ENCODE peak calls at places on chromosomes 16 and 17, in eight cellular contexts. E is fibroblast of the aortic adventitia; N is bronchial epithelial cell; S is CD8-positive, alpha-beta memory T cell; H is GM12878; D is SJCRH30; L is astrocyte of the cerebellum; Q is AG04450. U is an unnamed sample.

GRCh38 chr16:22216191-22216831 is 10.2 kb downstream of the EEF2K start:
- DNase-seq in L (no peak), Q (no peak), H (no peak), N (no peak), D (no peak), E (peak; percentile 52), S (no peak), U (no peak)

GRCh38 chr17:65554568-65555223 is 6.8 kb downstream of the AXIN2 start:
- DNase-seq in S (no peak), D (no peak), E (peak; percentile 60), L (no peak), N (no peak), Q (no peak), H (no peak), U (no peak)

GRCh38 chr16:48523415-48524204 is 86.4 kb downstream of the N4BP1 start:
- DNase-seq in L (no peak), S (no peak), E (no peak), Q (no peak), N (no peak), H (no peak), D (no peak), U (no peak)

GRCh38 chr16:77944631-77945030 is 77.7 kb upstream of the CLEC3A start:
- DNase-seq in D (no peak), E (no peak), Q (no peak), H (no peak), N (no peak), L (no peak), S (no peak), U (no peak)

GRCh38 chr16:80778707-80779106 is 25.7 kb downstream of the CDYL2 start:
- DNase-seq in E (no peak), L (no peak), H (no peak), S (no peak), N (no peak), Q (no peak), D (no peak), U (no peak)

GRCh38 chr17:15914400-15915165 is 30.3 kb upstream of the ADORA2B start:
- DNase-seq in S (no peak), E (peak; percentile 60), Q (no peak), N (peak; percentile 67), D (no peak), L (no peak), H (no peak), U (no peak)

GRCh38 chr16:30710971-30711370 is 12.0 kb downstream of the SRCAP start:
- DNase-seq in D (no peak), E (no peak), Q (no peak), H (no peak), N (no peak), S (no peak), L (no peak), U (no peak)

GRCh38 chr17:17792551-17793377 is 44.0 kb downstream of the SREBF1 start:
- DNase-seq in L (peak; percentile 45), S (peak; percentile 74), Q (no peak), H (no peak), D (no peak), E (peak; percentile 60), N (peak; percentile 30), U (peak; percentile 63)

GRCh38 chr16:9323170-9323569 is 231.7 kb downstream of the HAPSTR1 start:
- DNase-seq in N (peak; percentile 20), D (no peak), E (no peak), H (no peak), L (no peak), S (no peak), Q (no peak), U (no peak)

GRCh38 chr16:84052071-84052622 is 9.6 kb upstream of the SLC38A8 start:
- DNase-seq in N (no peak), S (no peak), E (no peak), H (no peak), Q (no peak), L (no peak), D (no peak), U (no peak)

GRCh38 chr16:391885-392335 is 5.1 kb upstream of the NME4 start:
- DNase-seq in Q (peak; percentile 45), L (peak; percentile 43), E (peak; percentile 70), N (peak; percentile 55), S (peak; percentile 72), H (no peak), D (peak; percentile 88), U (peak; percentile 52)

GRCh38 chr16:88941933-88942909 is 34.8 kb downstream of the CBFA2T3 start:
- DNase-seq in Q (no peak), L (no peak), S (peak; percentile 50), N (no peak), H (no peak), E (no peak), D (peak; percentile 44), U (no peak)

GRCh38 chr16:20898938-20899502 is 1.1 kb downstream of the DCUN1D3 start:
- DNase-seq in E (peak; percentile 89), S (no peak), H (no peak), Q (peak; percentile 59), D (no peak), N (peak; percentile 44), L (peak; percentile 37), U (no peak)

DNA sequence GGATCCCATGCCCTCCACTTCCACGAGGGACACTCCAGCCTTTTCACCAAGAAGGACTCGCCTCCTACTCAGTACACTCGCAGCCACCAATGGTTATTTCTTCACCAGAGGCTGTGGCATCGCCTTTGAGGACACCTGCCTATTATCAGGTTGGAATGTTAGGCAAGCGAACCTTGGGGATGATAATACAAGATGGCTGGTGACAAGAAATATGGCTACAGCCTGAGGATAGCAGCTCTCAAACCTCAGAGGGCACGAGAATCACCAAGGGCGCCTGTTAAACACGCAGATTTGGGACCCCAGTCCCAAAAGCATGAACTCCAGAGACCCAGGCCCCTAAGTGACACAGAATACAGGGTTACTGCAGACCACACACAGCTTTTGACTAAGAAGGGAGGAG is 58.1 kb downstream of the CYTH1 start:
- DNase-seq in H (no peak), D (no peak), L (no peak), E (no peak), S (no peak), N (no peak), Q (no peak), U (no peak)
- H3K4me3 ChIP-seq in H (no peak overlapping the region), D (no peak overlapping the region), L (no peak overlapping the region), E (no peak overlapping the region), S (peak overlapping the region; percentile 16), N (no peak overlapping the region), Q (no peak overlapping the region), U (no peak overlapping the region)

GRCh38 chr17:27247071-27247957 is 46.6 kb upstream of the WSB1 start:
- DNase-seq in N (peak; percentile 52), L (no peak), H (no peak), D (peak; percentile 36), E (peak; percentile 40), Q (peak; percentile 43), S (no peak), U (no peak)

GRCh38 chr17:27244019-27244418 is 49.9 kb upstream of the WSB1 start:
- DNase-seq in E (no peak), Q (no peak), N (no peak), H (no peak), L (no peak), D (no peak), S (no peak), U (no peak)

GRCh38 chr17:27244481-27245223 is 49.3 kb upstream of the WSB1 start:
- DNase-seq in D (peak; percentile 59), N (peak; percentile 97), L (peak; percentile 73), S (no peak), Q (peak; percentile 87), E (peak; percentile 99), H (no peak), U (no peak)

GRCh38 chr17:27246537-27246936 is 47.4 kb upstream of the WSB1 start:
- DNase-seq in L (no peak), N (no peak), E (no peak), S (no peak), Q (no peak), D (no peak), H (no peak), U (no peak)

GRCh38 chr17:27245230-27245696 is 48.7 kb upstream of the WSB1 start:
- DNase-seq in H (peak; percentile 51), N (peak; percentile 83), S (peak; percentile 15), L (no peak), D (peak; percentile 96), E (peak; percentile 95), Q (peak; percentile 82), U (no peak)
- H3K4me3 ChIP-seq in H (no peak overlapping the region), N (no peak overlapping the region), S (no peak overlapping the region), L (no peak overlapping the region), D (peak overlapping the region; percentile 32), E (peak overlapping the region; percentile 45), Q (peak overlapping the region; percentile 51), U (no peak overlapping the region)

GRCh38 chr17:71824671-71825070 is 296.1 kb upstream of the SOX9 start:
- DNase-seq in H (no peak), Q (no peak), N (no peak), L (no peak), D (no peak), S (no peak), E (no peak), U (no peak)
- H3K4me3 ChIP-seq in H (no peak overlapping the region), Q (no peak overlapping the region), N (no peak overlapping the region), L (no peak overlapping the region), D (no peak overlapping the region), S (no peak overlapping the region), E (no peak overlapping the region), U (no peak overlapping the region)

GRCh38 chr16:66939366-66939765 is 4.0 kb downstream of the CES2 start:
- DNase-seq in Q (no peak), L (no peak), D (no peak), H (no peak), S (no peak), E (no peak), N (no peak), U (no peak)

GRCh38 chr16:66936462-66936861 is 1.1 kb downstream of the CES2 start:
- DNase-seq in E (no peak), N (no peak), D (no peak), Q (no peak), S (no peak), H (no peak), L (no peak), U (no peak)

GRCh38 chr16:66936889-66937554 is 1.7 kb downstream of the CES2 start:
- DNase-seq in S (no peak), E (no peak), Q (no peak), D (no peak), H (no peak), L (no peak), N (no peak), U (no peak)

GRCh38 chr16:66935319-66936011 is at the start of gene CES2:
- DNase-seq in L (no peak), S (no peak), Q (no peak), H (no peak), E (peak; percentile 55), D (no peak), N (peak; percentile 80), U (no peak)

GRCh38 chr16:66937725-66938337 is 2.5 kb downstream of the CES2 start:
- DNase-seq in L (no peak), E (no peak), N (no peak), D (no peak), H (no peak), Q (no peak), S (no peak), U (no peak)
- H3K4me3 ChIP-seq in L (no peak overlapping the region), E (no peak overlapping the region), N (no peak overlapping the region), D (no peak overlapping the region), H (no peak overlapping the region), Q (no peak overlapping the region), S (no peak overlapping the region), U (no peak overlapping the region)